ENCODE peak calls at places on chromosomes 6 and 20, in seven cellular contexts. C is GM12865, H is AG09309, P is GM13976, Y is heart right ventricle, B is upper lobe of right lung, L is activated B cell treated with CpG ODN at 0.5 μM for 24 hours. F is an unnamed sample.

GRCh38 chr6:166624275-166624674 is 2.8 kb downstream of the RPS6KA2 start:
- DNase-seq in C (no peak), L (no peak), B (no peak), Y (peak), P (no peak), H (peak), F (peak)

GRCh38 chr20:18276821-18277220 is 11.5 kb upstream of the ZNF133 start:
- DNase-seq in C (peak), P (peak), B (peak), L (peak), Y (peak), H (peak), F (peak)

GRCh38 chr6:4253604-4254211 is 118.3 kb upstream of the ECI2 start:
- DNase-seq in C (no peak), B (no peak), H (peak), Y (peak), L (no peak), P (no peak), F (peak)

GRCh38 chr20:14470231-14470894 is 133.0 kb upstream of the FLRT3 start:
- DNase-seq in C (no peak), L (no peak), B (no peak), H (no peak), Y (no peak), P (no peak), F (no peak)

GRCh38 chr6:157953580-157954091 is 28.0 kb upstream of the SYNJ2 start:
- DNase-seq in C (no peak), B (no peak), H (no peak), Y (no peak), P (no peak), L (no peak), F (no peak)

GRCh38 chr6:154508573-154509375 is 1.7 kb downstream of the CNKSR3 start:
- DNase-seq in Y (no peak), L (no peak), C (no peak), H (no peak), B (no peak), P (no peak), F (peak)

GRCh38 chr6:30963641-30964040 is 19.9 kb upstream of the MUC21 start:
- DNase-seq in C (no peak), L (no peak), H (no peak), B (no peak), Y (no peak), P (no peak), F (no peak)

GRCh38 chr20:34797012-34797720 is 28.3 kb downstream of the NCOA6 start:
- DNase-seq in P (no peak), B (no peak), H (no peak), C (no peak), Y (no peak), L (no peak), F (no peak)

GRCh38 chr20:50313223-50313820 is 122.7 kb downstream of the CEBPB start:
- DNase-seq in Y (no peak), L (no peak), H (no peak), C (no peak), B (peak), P (no peak), F (no peak)

GRCh38 chr6:138572200-138572875 is 73.0 kb upstream of the NHSL1 start:
- DNase-seq in L (no peak), C (no peak), H (peak), P (no peak), Y (peak), B (peak), F (peak)

GRCh38 chr6:45783716-45784115 is 231.9 kb downstream of the CLIC5 start:
- DNase-seq in Y (no peak), L (no peak), C (no peak), B (no peak), P (no peak), H (no peak), F (peak)

GRCh38 chr6:121521164-121521555 is 85.7 kb downstream of the GJA1 start:
- DNase-seq in C (no peak), P (no peak), H (no peak), L (no peak), B (no peak), Y (no peak), F (no peak)

GRCh38 chr6:169058634-169059033 is 195.0 kb downstream of the THBS2 start:
- DNase-seq in Y (no peak), C (no peak), H (no peak), L (no peak), B (no peak), P (no peak), F (no peak)

GRCh38 chr6:161882196-161882595 is 608.3 kb upstream of the AGPAT4 start:
- DNase-seq in C (no peak), Y (no peak), L (no peak), P (no peak), H (no peak), B (no peak), F (no peak)

GRCh38 chr6:139452176-139452876 is 77.9 kb upstream of the CITED2 start:
- DNase-seq in C (no peak), P (no peak), Y (no peak), H (peak), L (no peak), B (no peak), F (peak)

GRCh38 chr6:157215702-157216101 is 107.6 kb downstream of the TMEM242 start:
- DNase-seq in L (no peak), B (no peak), P (no peak), Y (no peak), H (no peak), C (no peak), F (no peak)

GRCh38 chr6:170110201-170111140 is 180.4 kb downstream of the DLL1 start:
- DNase-seq in Y (no peak), P (no peak), C (no peak), B (no peak), L (no peak), H (no peak), F (no peak)

GRCh38 chr20:11108102-11108842 is 434.5 kb upstream of the JAG1 start:
- DNase-seq in Y (peak), P (no peak), H (no peak), C (no peak), L (no peak), B (no peak), F (no peak)

GRCh38 chr20:5691918-5692618 is 58.1 kb upstream of the SHLD1 start:
- DNase-seq in L (peak), C (peak), Y (no peak), B (no peak), H (no peak), P (peak), F (no peak)

GRCh38 chr20:60137657-60138245 is 179.5 kb downstream of the CDH26 start:
- DNase-seq in C (peak), B (no peak), H (no peak), L (no peak), P (peak), Y (no peak), F (peak)

GRCh38 chr6:25320459-25320858 is 41.3 kb downstream of the CARMIL1 start:
- DNase-seq in P (no peak), H (no peak), B (no peak), L (no peak), C (no peak), Y (no peak), F (no peak)

GRCh38 chr6:1916334-1916985 is 306.7 kb downstream of the FOXC1 start:
- DNase-seq in B (no peak), H (peak), L (no peak), P (no peak), C (no peak), Y (no peak), F (peak)

GRCh38 chr6:20696676-20697075 is 162.4 kb downstream of the CDKAL1 start:
- DNase-seq in Y (no peak), H (peak), C (no peak), B (no peak), L (no peak), P (no peak), F (peak)

GRCh38 chr6:170269873-170270541 is 20.9 kb downstream of the DLL1 start:
- DNase-seq in H (peak), C (no peak), L (no peak), P (no peak), B (no peak), Y (no peak), F (no peak)

GRCh38 chr6:3359091-3359752 is 97.6 kb downstream of the SLC22A23 start:
- DNase-seq in P (no peak), L (no peak), B (no peak), H (no peak), C (no peak), Y (no peak), F (peak)

GRCh38 chr6:169251371-169251802 is 2.3 kb downstream of the THBS2 start:
- DNase-seq in Y (no peak), B (no peak), H (no peak), L (no peak), P (no peak), C (no peak), F (no peak)

GRCh38 chr6:32445321-32445854 is 5.7 kb downstream of the HLA-DRA start:
- DNase-seq in P (no peak), B (no peak), L (no peak), H (no peak), C (peak), Y (no peak), F (no peak)

GRCh38 chr20:51412991-51413471 is 129.5 kb downstream of the NFATC2 start:
- DNase-seq in Y (no peak), L (no peak), H (no peak), C (no peak), P (peak), B (no peak), F (no peak)

GRCh38 chr6:34205916-34206315 is 30.8 kb upstream of the HMGA1 start:
- DNase-seq in Y (no peak), H (no peak), P (no peak), L (no peak), B (no peak), C (no peak), F (no peak)

GRCh38 chr6:94071835-94072234 is 652.5 kb upstream of the EPHA7 start:
- DNase-seq in C (no peak), L (no peak), P (no peak), H (no peak), B (no peak), Y (no peak), F (no peak)
- TF ChIP-seq CTCF in C (no peak), L (no peak), P (no peak), H (no peak), B (no peak), Y (no peak), F (no peak)

DNA sequence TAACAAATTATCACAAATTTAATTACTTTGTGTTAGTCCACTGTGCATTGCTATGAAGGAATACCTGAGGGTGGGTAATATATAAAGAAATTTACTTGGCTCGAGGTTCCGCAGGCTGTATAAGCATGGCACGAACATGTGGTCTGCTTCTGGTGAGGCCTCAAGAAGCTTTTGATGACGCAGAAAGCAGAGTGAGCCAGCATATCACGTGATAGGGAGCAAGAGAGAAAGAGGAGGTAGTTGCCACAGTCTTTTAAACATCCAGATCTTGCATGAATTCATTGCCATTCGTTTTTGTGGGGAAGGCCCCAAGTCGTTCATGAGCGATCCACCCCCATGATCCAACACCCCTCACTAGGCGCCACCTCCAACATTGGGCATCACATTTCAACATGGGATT is 733.7 kb downstream of the GRIK2 start:
- DNase-seq in Y (no peak), P (no peak), H (no peak), L (no peak), B (no peak), C (no peak), F (no peak)
- TF ChIP-seq CTCF in Y (no peak), P (no peak), H (no peak), L (no peak), B (no peak), C (no peak), F (no peak)

GRCh38 chr6:63442870-63443269 is 123.1 kb upstream of the LGSN start:
- DNase-seq in P (no peak), L (no peak), C (no peak), H (no peak), Y (no peak), B (no peak), F (no peak)
- TF ChIP-seq CTCF in P (no peak), L (no peak), C (no peak), H (no peak), Y (no peak), B (no peak), F (no peak)

DNA sequence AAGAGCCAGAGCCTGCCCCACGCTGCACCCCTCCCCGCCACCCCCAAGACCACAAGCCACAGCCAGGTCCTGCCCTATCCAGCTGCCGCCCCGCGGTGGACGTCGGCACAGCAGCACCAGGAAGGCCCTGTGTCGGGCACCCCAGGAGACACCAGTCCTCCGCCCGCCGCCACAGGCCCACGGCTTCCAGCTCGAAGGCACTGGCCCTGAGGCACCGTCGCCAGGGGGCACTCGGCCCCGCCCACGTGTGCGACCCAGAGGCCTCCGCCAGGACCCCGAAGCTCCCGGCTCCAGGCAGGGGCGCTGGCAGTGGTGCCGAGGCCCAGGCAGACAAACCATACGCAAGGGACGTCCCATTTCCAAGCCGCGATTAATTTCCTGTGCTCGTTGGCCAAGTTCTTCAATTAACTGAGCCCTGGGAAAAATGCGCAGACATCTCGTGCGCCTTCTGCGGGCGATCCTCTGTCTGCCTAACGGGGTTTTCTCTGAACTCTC is 19.4 kb downstream of the KCNQ2 start:
- DNase-seq in B (no peak), P (no peak), Y (no peak), H (no peak), C (peak), L (no peak), F (no peak)
- TF ChIP-seq CTCF in B (no peak), P (no peak), Y (no peak), H (peak), C (peak), L (no peak), F (no peak)

GRCh38 chr20:38935967-38936407 is 9.8 kb downstream of the FAM83D start:
- DNase-seq in B (no peak), P (no peak), C (no peak), H (no peak), L (no peak), Y (no peak), F (peak)

GRCh38 chr20:38932457-38933120 is 6.4 kb downstream of the FAM83D start:
- DNase-seq in C (no peak), B (no peak), P (no peak), H (no peak), Y (no peak), L (no peak), F (peak)

GRCh38 chr20:38937000-38937399 is 10.8 kb downstream of the FAM83D start:
- DNase-seq in H (no peak), L (no peak), C (no peak), P (no peak), B (no peak), Y (no peak), F (no peak)

GRCh38 chr20:38934530-38934929 is 8.3 kb downstream of the FAM83D start:
- DNase-seq in B (no peak), H (no peak), P (no peak), L (no peak), C (no peak), Y (no peak), F (no peak)

DNA sequence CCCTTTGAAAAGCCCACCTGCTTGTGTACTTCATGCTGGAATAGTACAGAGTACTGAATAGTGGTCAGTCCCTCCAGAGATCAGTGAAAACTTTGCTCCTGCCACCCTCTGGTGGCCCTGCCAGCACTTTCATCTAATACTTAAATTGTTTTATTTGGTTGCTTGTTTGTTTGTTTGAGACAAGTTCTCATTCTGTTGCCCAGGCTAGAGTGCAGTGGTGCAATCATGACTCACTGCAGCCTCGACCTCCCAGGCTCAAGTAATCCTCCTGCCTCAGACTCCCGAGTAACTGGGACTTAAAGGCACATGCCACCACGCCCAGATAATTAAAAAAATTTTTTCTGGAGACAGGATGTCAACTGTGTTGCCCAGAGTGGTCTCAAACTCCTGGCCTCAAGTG is 9.1 kb downstream of the FAM83D start:
- DNase-seq in B (no peak), P (no peak), L (no peak), H (no peak), Y (no peak), C (no peak), F (no peak)
- TF ChIP-seq CTCF in B (no peak), P (no peak), L (no peak), H (peak), Y (no peak), C (peak), F (peak)

DNA sequence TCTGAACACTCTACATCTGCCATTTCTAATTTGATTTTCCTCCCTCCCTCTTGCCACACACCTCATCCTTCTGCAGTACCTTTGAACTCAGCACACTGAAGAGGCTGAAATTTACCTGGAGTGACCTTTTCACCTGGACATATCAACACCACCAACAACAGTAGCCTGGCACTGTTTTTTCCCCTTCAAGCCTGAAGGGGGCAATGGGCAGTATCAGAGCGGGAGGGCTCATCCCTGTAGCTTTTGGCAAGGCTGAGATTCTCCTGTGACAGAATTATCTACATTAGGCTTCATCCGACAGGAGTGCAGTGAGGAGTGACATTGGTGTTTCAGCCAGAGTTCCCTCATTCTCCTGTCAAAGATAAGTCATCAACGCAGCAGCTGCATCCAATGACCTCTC is 312.8 kb upstream of the SPTLC3 start:
- DNase-seq in H (no peak), B (no peak), P (no peak), Y (no peak), L (no peak), C (no peak), F (no peak)
- TF ChIP-seq CTCF in H (no peak), B (no peak), P (no peak), Y (no peak), L (no peak), C (no peak), F (no peak)

DNA sequence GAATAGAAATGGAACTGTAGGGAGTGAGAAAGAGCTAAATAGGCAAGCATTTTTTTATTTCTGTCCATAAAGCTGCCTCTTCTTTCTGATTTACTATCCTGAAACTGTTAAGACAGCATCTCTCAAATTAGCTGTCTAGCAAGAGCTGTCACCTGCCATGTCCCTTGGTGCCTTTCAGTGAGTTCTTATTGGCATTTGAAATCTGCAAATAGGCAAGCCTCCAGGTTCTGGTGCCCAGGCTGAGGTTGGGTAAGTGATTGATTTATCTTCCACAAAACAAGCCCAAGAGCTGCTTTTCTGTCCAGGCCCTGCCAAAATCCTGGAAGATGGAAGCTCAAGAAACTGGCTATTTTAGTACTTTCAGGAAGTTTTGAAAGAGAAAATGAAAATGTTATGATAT is 22.4 kb downstream of the MANEA start:
- DNase-seq in Y (no peak), P (no peak), B (no peak), H (no peak), C (no peak), L (no peak), F (no peak)
- TF ChIP-seq CTCF in Y (no peak), P (no peak), B (no peak), H (no peak), C (no peak), L (no peak), F (no peak)